ENCODE peak calls at places on chromosomes 2 and 18, in eight cellular contexts. One of them, this sample, is unnamed.
A peak's percentile ranks its signal among the peaks of the same experiment; 100 is the strongest.

GRCh38 chr2:207338220-207338607 is 172.5 kb upstream of the KLF7 start:
- DNase-seq in progenitor cell of endocrine pancreas: no peak
- DNase-seq in HL-60: no peak
- DNase-seq in brain microvascular endothelial cell: no peak
- DNase-seq in GM23248: peak; percentile 13
- DNase-seq in fibroblast of the aortic adventitia: no peak
- DNase-seq in activated CD4-positive, alpha-beta T cell treated with anti-CD3 and anti-CD28 coated beads for 24 hours: no peak
- DNase-seq in GM13977: no peak
- DNase-seq in this sample: no peak

GRCh38 chr2:30847329-30847728 is 40.1 kb upstream of the CAPN13 start:
- DNase-seq in progenitor cell of endocrine pancreas: no peak
- DNase-seq in HL-60: no peak
- DNase-seq in brain microvascular endothelial cell: no peak
- DNase-seq in GM23248: no peak
- DNase-seq in fibroblast of the aortic adventitia: no peak
- DNase-seq in activated CD4-positive, alpha-beta T cell treated with anti-CD3 and anti-CD28 coated beads for 24 hours: no peak
- DNase-seq in GM13977: no peak
- DNase-seq in this sample: no peak

GRCh38 chr2:30421551-30422436 is 25.3 kb upstream of the LCLAT1 start:
- DNase-seq in progenitor cell of endocrine pancreas: no peak
- DNase-seq in HL-60: no peak
- DNase-seq in brain microvascular endothelial cell: peak; percentile 24
- DNase-seq in GM23248: peak; percentile 94
- DNase-seq in fibroblast of the aortic adventitia: peak; percentile 96
- DNase-seq in activated CD4-positive, alpha-beta T cell treated with anti-CD3 and anti-CD28 coated beads for 24 hours: no peak
- DNase-seq in GM13977: peak; percentile 16
- DNase-seq in this sample: no peak

GRCh38 chr2:28750316-28751101 is 1.1 kb upstream of the PPP1CB start:
- DNase-seq in progenitor cell of endocrine pancreas: no peak
- DNase-seq in HL-60: no peak
- DNase-seq in brain microvascular endothelial cell: no peak
- DNase-seq in GM23248: peak; percentile 84
- DNase-seq in fibroblast of the aortic adventitia: peak; percentile 72
- DNase-seq in activated CD4-positive, alpha-beta T cell treated with anti-CD3 and anti-CD28 coated beads for 24 hours: no peak
- DNase-seq in GM13977: peak; percentile 15
- DNase-seq in this sample: no peak

GRCh38 chr2:241676665-241677064 is 9.9 kb downstream of the DTYMK start:
- DNase-seq in progenitor cell of endocrine pancreas: no peak
- DNase-seq in HL-60: no peak
- DNase-seq in brain microvascular endothelial cell: no peak
- DNase-seq in GM23248: no peak
- DNase-seq in fibroblast of the aortic adventitia: no peak
- DNase-seq in activated CD4-positive, alpha-beta T cell treated with anti-CD3 and anti-CD28 coated beads for 24 hours: no peak
- DNase-seq in GM13977: no peak
- DNase-seq in this sample: no peak

GRCh38 chr2:111108745-111109271 is 11.9 kb upstream of the BCL2L11 start:
- DNase-seq in progenitor cell of endocrine pancreas: no peak
- DNase-seq in HL-60: no peak
- DNase-seq in brain microvascular endothelial cell: no peak
- DNase-seq in GM23248: no peak
- DNase-seq in fibroblast of the aortic adventitia: no peak
- DNase-seq in activated CD4-positive, alpha-beta T cell treated with anti-CD3 and anti-CD28 coated beads for 24 hours: no peak
- DNase-seq in GM13977: no peak
- DNase-seq in this sample: no peak

GRCh38 chr2:63589148-63589972 is 597 bp downstream of the MDH1 start:
- DNase-seq in progenitor cell of endocrine pancreas: no peak
- DNase-seq in HL-60: no peak
- DNase-seq in brain microvascular endothelial cell: no peak
- DNase-seq in GM23248: peak; percentile 38
- DNase-seq in fibroblast of the aortic adventitia: no peak
- DNase-seq in activated CD4-positive, alpha-beta T cell treated with anti-CD3 and anti-CD28 coated beads for 24 hours: no peak
- DNase-seq in GM13977: no peak
- DNase-seq in this sample: no peak

GRCh38 chr2:217434183-217434620 is 568.6 kb downstream of the TNS1 start:
- DNase-seq in progenitor cell of endocrine pancreas: peak; percentile 45
- DNase-seq in HL-60: no peak
- DNase-seq in brain microvascular endothelial cell: peak; percentile 98
- DNase-seq in GM23248: peak; percentile 97
- DNase-seq in fibroblast of the aortic adventitia: peak; percentile 97
- DNase-seq in activated CD4-positive, alpha-beta T cell treated with anti-CD3 and anti-CD28 coated beads for 24 hours: no peak
- DNase-seq in GM13977: peak; percentile 72
- DNase-seq in this sample: peak; percentile 92

GRCh38 chr18:44837491-44838185 is 156.9 kb downstream of the SETBP1 start:
- DNase-seq in progenitor cell of endocrine pancreas: no peak
- DNase-seq in HL-60: no peak
- DNase-seq in brain microvascular endothelial cell: peak; percentile 5
- DNase-seq in GM23248: no peak
- DNase-seq in fibroblast of the aortic adventitia: no peak
- DNase-seq in activated CD4-positive, alpha-beta T cell treated with anti-CD3 and anti-CD28 coated beads for 24 hours: no peak
- DNase-seq in GM13977: no peak
- DNase-seq in this sample: no peak

GRCh38 chr2:175366814-175367213 is 185.3 kb upstream of the ATP5MC3 start:
- DNase-seq in progenitor cell of endocrine pancreas: peak; percentile 30
- DNase-seq in HL-60: peak; percentile 11
- DNase-seq in brain microvascular endothelial cell: peak; percentile 59
- DNase-seq in GM23248: peak; percentile 75
- DNase-seq in fibroblast of the aortic adventitia: peak; percentile 57
- DNase-seq in activated CD4-positive, alpha-beta T cell treated with anti-CD3 and anti-CD28 coated beads for 24 hours: no peak
- DNase-seq in GM13977: peak; percentile 16
- DNase-seq in this sample: peak; percentile 20

GRCh38 chr2:121193185-121193584 is 91.8 kb downstream of the TFCP2L1 start:
- DNase-seq in progenitor cell of endocrine pancreas: no peak
- DNase-seq in HL-60: no peak
- DNase-seq in brain microvascular endothelial cell: no peak
- DNase-seq in GM23248: no peak
- DNase-seq in fibroblast of the aortic adventitia: no peak
- DNase-seq in activated CD4-positive, alpha-beta T cell treated with anti-CD3 and anti-CD28 coated beads for 24 hours: no peak
- DNase-seq in GM13977: no peak
- DNase-seq in this sample: no peak

GRCh38 chr18:35736696-35737095 is 155.2 kb downstream of the GALNT1 start:
- DNase-seq in progenitor cell of endocrine pancreas: no peak
- DNase-seq in HL-60: no peak
- DNase-seq in brain microvascular endothelial cell: no peak
- DNase-seq in GM23248: peak; percentile 11
- DNase-seq in fibroblast of the aortic adventitia: peak; percentile 75
- DNase-seq in activated CD4-positive, alpha-beta T cell treated with anti-CD3 and anti-CD28 coated beads for 24 hours: no peak
- DNase-seq in GM13977: no peak
- DNase-seq in this sample: no peak

GRCh38 chr2:173884403-173884802 is 80.8 kb downstream of the SP3 start:
- DNase-seq in progenitor cell of endocrine pancreas: no peak
- DNase-seq in HL-60: no peak
- DNase-seq in brain microvascular endothelial cell: peak; percentile 25
- DNase-seq in GM23248: peak; percentile 63
- DNase-seq in fibroblast of the aortic adventitia: peak; percentile 54
- DNase-seq in activated CD4-positive, alpha-beta T cell treated with anti-CD3 and anti-CD28 coated beads for 24 hours: no peak
- DNase-seq in GM13977: no peak
- DNase-seq in this sample: peak; percentile 46

GRCh38 chr2:209986405-209986804 is 16.0 kb upstream of the RPE start:
- DNase-seq in progenitor cell of endocrine pancreas: no peak
- DNase-seq in HL-60: no peak
- DNase-seq in brain microvascular endothelial cell: no peak
- DNase-seq in GM23248: peak; percentile 23
- DNase-seq in fibroblast of the aortic adventitia: no peak
- DNase-seq in activated CD4-positive, alpha-beta T cell treated with anti-CD3 and anti-CD28 coated beads for 24 hours: no peak
- DNase-seq in GM13977: no peak
- DNase-seq in this sample: no peak

GRCh38 chr2:59032469-59032868 is 791.3 kb upstream of the FANCL start:
- DNase-seq in progenitor cell of endocrine pancreas: no peak
- DNase-seq in HL-60: no peak
- DNase-seq in brain microvascular endothelial cell: no peak
- DNase-seq in GM23248: no peak
- DNase-seq in fibroblast of the aortic adventitia: no peak
- DNase-seq in activated CD4-positive, alpha-beta T cell treated with anti-CD3 and anti-CD28 coated beads for 24 hours: no peak
- DNase-seq in GM13977: no peak
- DNase-seq in this sample: no peak

GRCh38 chr2:118970396-118971135 is 28.6 kb downstream of the MARCO start:
- DNase-seq in progenitor cell of endocrine pancreas: no peak
- DNase-seq in HL-60: peak; percentile 51
- DNase-seq in brain microvascular endothelial cell: no peak
- DNase-seq in GM23248: peak; percentile 7
- DNase-seq in fibroblast of the aortic adventitia: no peak
- DNase-seq in activated CD4-positive, alpha-beta T cell treated with anti-CD3 and anti-CD28 coated beads for 24 hours: no peak
- DNase-seq in GM13977: no peak
- DNase-seq in this sample: no peak

GRCh38 chr2:191557841-191558240 is 120.1 kb upstream of the NABP1 start:
- DNase-seq in progenitor cell of endocrine pancreas: no peak
- DNase-seq in HL-60: no peak
- DNase-seq in brain microvascular endothelial cell: no peak
- DNase-seq in GM23248: no peak
- DNase-seq in fibroblast of the aortic adventitia: no peak
- DNase-seq in activated CD4-positive, alpha-beta T cell treated with anti-CD3 and anti-CD28 coated beads for 24 hours: no peak
- DNase-seq in GM13977: no peak
- DNase-seq in this sample: no peak

GRCh38 chr18:38329145-38329544 is 763.5 kb upstream of the CELF4 start:
- DNase-seq in progenitor cell of endocrine pancreas: no peak
- DNase-seq in HL-60: no peak
- DNase-seq in brain microvascular endothelial cell: no peak
- DNase-seq in GM23248: no peak
- DNase-seq in fibroblast of the aortic adventitia: no peak
- DNase-seq in activated CD4-positive, alpha-beta T cell treated with anti-CD3 and anti-CD28 coated beads for 24 hours: no peak
- DNase-seq in GM13977: no peak
- DNase-seq in this sample: no peak

GRCh38 chr18:67104700-67105284 is 411.7 kb downstream of the DSEL start:
- DNase-seq in progenitor cell of endocrine pancreas: peak; percentile 28
- DNase-seq in HL-60: peak; percentile 47
- DNase-seq in brain microvascular endothelial cell: peak; percentile 74
- DNase-seq in GM23248: peak; percentile 84
- DNase-seq in fibroblast of the aortic adventitia: peak; percentile 70
- DNase-seq in activated CD4-positive, alpha-beta T cell treated with anti-CD3 and anti-CD28 coated beads for 24 hours: peak; percentile 15
- DNase-seq in GM13977: peak; percentile 19
- DNase-seq in this sample: peak; percentile 60

GRCh38 chr2:231181848-231182247 is 16.6 kb upstream of the ARMC9 start:
- DNase-seq in progenitor cell of endocrine pancreas: no peak
- DNase-seq in HL-60: peak; percentile 89
- DNase-seq in brain microvascular endothelial cell: peak; percentile 64
- DNase-seq in GM23248: peak; percentile 83
- DNase-seq in fibroblast of the aortic adventitia: peak; percentile 36
- DNase-seq in activated CD4-positive, alpha-beta T cell treated with anti-CD3 and anti-CD28 coated beads for 24 hours: no peak
- DNase-seq in GM13977: peak; percentile 53
- DNase-seq in this sample: peak; percentile 32

GRCh38 chr2:219784178-219784577 is 156.7 kb downstream of the SLC4A3 start:
- DNase-seq in progenitor cell of endocrine pancreas: no peak
- DNase-seq in HL-60: no peak
- DNase-seq in brain microvascular endothelial cell: no peak
- DNase-seq in GM23248: no peak
- DNase-seq in fibroblast of the aortic adventitia: no peak
- DNase-seq in activated CD4-positive, alpha-beta T cell treated with anti-CD3 and anti-CD28 coated beads for 24 hours: no peak
- DNase-seq in GM13977: no peak
- DNase-seq in this sample: no peak